ENCODE peak calls at places on chromosomes 11 and 22, in five cellular contexts. M, V, R, O and B are unnamed samples.

GRCh38 chr11:69811431-69811830 is 7.8 kb downstream of the FGF3 start:
- DNase-seq in V (no peak), M (no peak), O (no peak), R (no peak), B (no peak)

GRCh38 chr22:49327411-49327810 is 500.3 kb downstream of the BRD1 start:
- DNase-seq in M (no peak), O (no peak), V (no peak), R (no peak), B (no peak)

GRCh38 chr22:50498322-50498861 is 9.1 kb downstream of the LMF2 start:
- DNase-seq in O (peak), M (peak), V (peak), R (peak), B (peak)

GRCh38 chr11:8693010-8693551 is 10.5 kb downstream of the RPL27A start:
- DNase-seq in R (no peak), V (no peak), O (no peak), M (no peak), B (no peak)

GRCh38 chr22:46090051-46090591 is 60.2 kb upstream of the PPARA start:
- DNase-seq in R (no peak), M (no peak), O (no peak), V (no peak), B (peak)

GRCh38 chr11:117473692-117474091 is 146.0 kb downstream of the CEP164 start:
- DNase-seq in V (no peak), R (no peak), O (no peak), M (no peak), B (no peak)

GRCh38 chr11:122733301-122733686 is 77.8 kb downstream of the UBASH3B start:
- DNase-seq in M (peak), V (no peak), R (no peak), O (no peak), B (peak)

GRCh38 chr11:2768471-2769408 is 68.9 kb upstream of the KCNQ1OT1 start:
- DNase-seq in V (no peak), O (peak), M (peak), R (no peak), B (no peak)

GRCh38 chr11:2312232-2313042 is 10.6 kb downstream of the TSPAN32 start:
- DNase-seq in R (no peak), V (no peak), M (peak), O (no peak), B (peak)

GRCh38 chr11:118633979-118634378 is 26.6 kb downstream of the PHLDB1 start:
- DNase-seq in R (no peak), O (no peak), V (no peak), M (peak), B (no peak)

GRCh38 chr11:1126491-1126926 is 31.2 kb upstream of the MUC5AC start:
- DNase-seq in V (no peak), O (no peak), M (no peak), R (no peak), B (peak)

GRCh38 chr11:119482561-119483001 is 59.6 kb upstream of the THY1 start:
- DNase-seq in O (peak), R (no peak), V (no peak), M (no peak), B (no peak)

GRCh38 chr11:114195981-114196731 is 100.0 kb upstream of the NNMT start:
- DNase-seq in M (no peak), O (no peak), R (no peak), V (no peak), B (no peak)

GRCh38 chr11:101666916-101667315 is 83.1 kb upstream of the TRPC6 start:
- DNase-seq in V (no peak), M (no peak), O (no peak), R (no peak), B (no peak)

GRCh38 chr22:49201046-49201970 is 626.4 kb downstream of the BRD1 start:
- DNase-seq in R (no peak), V (no peak), O (peak), M (no peak), B (no peak)

GRCh38 chr22:20354238-20354975 is 34.5 kb upstream of the DGCR6L start:
- DNase-seq in M (no peak), V (no peak), R (no peak), O (no peak), B (no peak)

GRCh38 chr11:6925636-6926207 is 504 bp upstream of the ZNF215 start:
- DNase-seq in M (peak), R (no peak), O (no peak), V (no peak), B (no peak)

GRCh38 chr11:66015094-66015881 is 3.5 kb downstream of the CST6 start:
- DNase-seq in V (no peak), R (no peak), M (peak), O (no peak), B (peak)

GRCh38 chr11:123145220-123145619 is 49.8 kb downstream of the CLMP start:
- DNase-seq in V (no peak), O (no peak), R (no peak), M (peak), B (peak)

GRCh38 chr11:94650756-94651155 is 83.6 kb downstream of the PIWIL4 start:
- DNase-seq in O (no peak), R (no peak), M (peak), V (no peak), B (peak)

GRCh38 chr11:86760577-86760976 is 39.8 kb upstream of the PRSS23 start:
- DNase-seq in R (no peak), O (no peak), M (no peak), V (no peak), B (no peak)

GRCh38 chr11:121035169-121035755 is 11.4 kb downstream of the TBCEL start:
- DNase-seq in V (no peak), O (no peak), M (no peak), R (no peak), B (no peak)

GRCh38 chr11:11034476-11034875 is 176.6 kb upstream of the ZBED5 start:
- DNase-seq in R (no peak), V (no peak), O (no peak), M (no peak), B (no peak)

GRCh38 chr11:25992254-25992653 is 339.7 kb upstream of the ANO3 start:
- DNase-seq in V (no peak), M (no peak), O (no peak), R (no peak), B (no peak)

GRCh38 chr22:47674600-47674999 is 912.1 kb downstream of the TBC1D22A start:
- DNase-seq in O (no peak), R (no peak), V (no peak), M (no peak), B (no peak)

GRCh38 chr11:11978792-11979486 is 29.5 kb downstream of the DKK3 start:
- DNase-seq in R (no peak), O (no peak), V (no peak), M (peak), B (peak)